ENCODE peak calls at places on chromosomes 1 and 21, in eight cellular contexts. One of them, this sample, is unnamed.

GRCh38 chr1:27563407-27564263 is 40.3 kb downstream of the AHDC1 start:
- DNase-seq in endothelial cell: no peak
- DNase-seq in adrenal gland: peak; percentile 87
- DNase-seq in cardiac muscle cell: no peak
- DNase-seq in OCI-LY7: no peak
- DNase-seq in Panc1: no peak
- DNase-seq in breast epithelium: no peak
- DNase-seq in GM13976: no peak
- DNase-seq in this sample: no peak

GRCh38 chr1:24526940-24527542 is 24.4 kb downstream of the RCAN3 start:
- DNase-seq in Panc1: no peak
- DNase-seq in endothelial cell: peak; percentile 23
- DNase-seq in GM13976: peak; percentile 38
- DNase-seq in breast epithelium: no peak
- DNase-seq in cardiac muscle cell: peak; percentile 34
- DNase-seq in adrenal gland: peak; percentile 10
- DNase-seq in OCI-LY7: peak; percentile 57
- DNase-seq in this sample: peak; percentile 43

GRCh38 chr1:155134858-155135415 is 715 bp upstream of the SLC50A1 start:
- DNase-seq in adrenal gland: peak; percentile 98
- DNase-seq in cardiac muscle cell: peak; percentile 97
- DNase-seq in Panc1: peak; percentile 87
- DNase-seq in endothelial cell: peak; percentile 47
- DNase-seq in breast epithelium: peak; percentile 94
- DNase-seq in GM13976: no peak
- DNase-seq in OCI-LY7: no peak
- DNase-seq in this sample: peak; percentile 82

GRCh38 chr21:29657228-29657989 is 282.4 kb downstream of the GRIK1 start:
- DNase-seq in OCI-LY7: no peak
- DNase-seq in endothelial cell: no peak
- DNase-seq in Panc1: no peak
- DNase-seq in breast epithelium: no peak
- DNase-seq in adrenal gland: no peak
- DNase-seq in cardiac muscle cell: no peak
- DNase-seq in GM13976: no peak
- DNase-seq in this sample: peak; percentile 6

GRCh38 chr1:65235867-65236805 is 73.2 kb upstream of the DNAJC6 start:
- DNase-seq in OCI-LY7: peak; percentile 73
- DNase-seq in Panc1: no peak
- DNase-seq in breast epithelium: no peak
- DNase-seq in GM13976: no peak
- DNase-seq in adrenal gland: no peak
- DNase-seq in endothelial cell: no peak
- DNase-seq in cardiac muscle cell: peak; percentile 66
- DNase-seq in this sample: peak; percentile 50

GRCh38 chr1:73998348-73998959 is 199.5 kb downstream of the LRRIQ3 start:
- DNase-seq in endothelial cell: no peak
- DNase-seq in Panc1: peak; percentile 32
- DNase-seq in OCI-LY7: peak; percentile 43
- DNase-seq in breast epithelium: no peak
- DNase-seq in cardiac muscle cell: peak; percentile 55
- DNase-seq in adrenal gland: no peak
- DNase-seq in GM13976: peak; percentile 22
- DNase-seq in this sample: peak; percentile 56

GRCh38 chr1:196861429-196861828 is 26.4 kb upstream of the CFHR4 start:
- DNase-seq in cardiac muscle cell: no peak
- DNase-seq in adrenal gland: no peak
- DNase-seq in OCI-LY7: no peak
- DNase-seq in endothelial cell: no peak
- DNase-seq in Panc1: no peak
- DNase-seq in GM13976: no peak
- DNase-seq in breast epithelium: no peak
- DNase-seq in this sample: no peak

GRCh38 chr1:86205741-86206140 is 49.2 kb upstream of the COL24A1 start:
- DNase-seq in OCI-LY7: no peak
- DNase-seq in GM13976: no peak
- DNase-seq in Panc1: no peak
- DNase-seq in adrenal gland: no peak
- DNase-seq in endothelial cell: no peak
- DNase-seq in breast epithelium: no peak
- DNase-seq in cardiac muscle cell: no peak
- DNase-seq in this sample: no peak

GRCh38 chr1:81832573-81832972 is 31.8 kb downstream of the ADGRL2 start:
- DNase-seq in adrenal gland: peak; percentile 24
- DNase-seq in Panc1: no peak
- DNase-seq in cardiac muscle cell: peak; percentile 81
- DNase-seq in breast epithelium: no peak
- DNase-seq in GM13976: no peak
- DNase-seq in OCI-LY7: no peak
- DNase-seq in endothelial cell: no peak
- DNase-seq in this sample: no peak

GRCh38 chr1:167016090-167016750 is 27.1 kb downstream of the MAEL start:
- DNase-seq in OCI-LY7: no peak
- DNase-seq in GM13976: no peak
- DNase-seq in adrenal gland: no peak
- DNase-seq in breast epithelium: no peak
- DNase-seq in Panc1: no peak
- DNase-seq in cardiac muscle cell: no peak
- DNase-seq in endothelial cell: no peak
- DNase-seq in this sample: peak; percentile 55

GRCh38 chr1:51321924-51322280 is 8.5 kb downstream of the TTC39A start:
- DNase-seq in GM13976: no peak
- DNase-seq in Panc1: no peak
- DNase-seq in cardiac muscle cell: no peak
- DNase-seq in adrenal gland: no peak
- DNase-seq in breast epithelium: no peak
- DNase-seq in OCI-LY7: no peak
- DNase-seq in endothelial cell: no peak
- DNase-seq in this sample: no peak

GRCh38 chr1:40986328-40986783 is 6.9 kb downstream of the CTPS1 start:
- DNase-seq in cardiac muscle cell: no peak
- DNase-seq in breast epithelium: no peak
- DNase-seq in GM13976: no peak
- DNase-seq in OCI-LY7: no peak
- DNase-seq in endothelial cell: no peak
- DNase-seq in Panc1: no peak
- DNase-seq in adrenal gland: no peak
- DNase-seq in this sample: no peak

GRCh38 chr1:221509575-221510360 is 232.1 kb downstream of the DUSP10 start:
- DNase-seq in GM13976: no peak
- DNase-seq in breast epithelium: no peak
- DNase-seq in endothelial cell: no peak
- DNase-seq in OCI-LY7: no peak
- DNase-seq in cardiac muscle cell: peak; percentile 25
- DNase-seq in Panc1: no peak
- DNase-seq in adrenal gland: no peak
- DNase-seq in this sample: no peak

DNA sequence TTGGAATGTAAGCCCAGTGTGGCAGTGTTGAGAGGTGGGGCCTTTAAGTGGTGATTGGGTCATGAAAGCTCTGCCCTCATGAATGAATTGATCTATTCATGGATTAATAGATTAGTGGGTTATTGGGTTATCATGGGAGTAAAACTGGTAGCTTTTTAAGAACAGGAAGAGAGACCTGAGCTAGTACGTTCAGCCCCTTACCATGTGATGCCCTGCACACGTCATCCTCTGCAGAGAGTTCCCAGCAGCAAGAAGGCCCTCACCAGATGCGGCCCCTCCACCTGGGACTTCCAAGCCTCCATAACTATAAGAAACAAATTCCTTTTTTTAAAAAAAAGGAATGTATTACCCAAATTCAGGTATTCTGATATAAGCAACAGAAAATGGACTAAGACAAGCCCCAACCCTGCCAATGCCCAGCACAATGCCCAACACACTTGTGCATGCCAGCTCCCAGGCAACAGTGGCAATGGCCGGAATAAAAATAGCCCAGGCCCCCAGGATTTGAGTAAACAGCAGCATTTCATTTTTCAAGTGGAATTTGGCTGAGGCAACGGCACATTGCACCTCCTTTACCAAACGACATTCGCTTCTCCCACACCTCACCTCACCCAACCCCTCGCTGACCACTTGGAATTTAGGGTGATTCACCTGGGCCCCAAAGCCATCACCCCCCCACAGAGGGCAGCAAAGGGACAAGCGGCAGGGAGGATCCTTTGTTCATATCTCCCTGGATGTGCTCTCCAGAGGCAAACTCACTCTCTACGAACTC is 215.9 kb downstream of the TOMM20 start:
- DNase-seq in GM13976: no peak
- DNase-seq in OCI-LY7: no peak
- DNase-seq in adrenal gland: no peak
- DNase-seq in endothelial cell: no peak
- DNase-seq in Panc1: no peak
- DNase-seq in breast epithelium: no peak
- DNase-seq in cardiac muscle cell: no peak
- DNase-seq in this sample: no peak
- TF ChIP-seq CTCF in GM13976: no peak
- TF ChIP-seq CTCF in OCI-LY7: no peak
- TF ChIP-seq CTCF in adrenal gland: no peak
- TF ChIP-seq CTCF in endothelial cell: no peak
- TF ChIP-seq CTCF in Panc1: no peak
- TF ChIP-seq CTCF in breast epithelium: no peak
- TF ChIP-seq CTCF in cardiac muscle cell: no peak
- TF ChIP-seq CTCF in this sample: no peak

GRCh38 chr1:200234938-200235337 is 174.9 kb downstream of the ZNF281 start:
- DNase-seq in Panc1: no peak
- DNase-seq in breast epithelium: no peak
- DNase-seq in OCI-LY7: no peak
- DNase-seq in endothelial cell: no peak
- DNase-seq in adrenal gland: no peak
- DNase-seq in cardiac muscle cell: no peak
- DNase-seq in GM13976: no peak
- DNase-seq in this sample: no peak

GRCh38 chr1:200237066-200237465 is 172.8 kb downstream of the ZNF281 start:
- DNase-seq in Panc1: no peak
- DNase-seq in breast epithelium: no peak
- DNase-seq in adrenal gland: no peak
- DNase-seq in cardiac muscle cell: no peak
- DNase-seq in endothelial cell: no peak
- DNase-seq in GM13976: no peak
- DNase-seq in OCI-LY7: no peak
- DNase-seq in this sample: no peak

GRCh38 chr1:200242379-200243041 is 167.3 kb downstream of the ZNF281 start:
- DNase-seq in Panc1: no peak
- DNase-seq in OCI-LY7: no peak
- DNase-seq in endothelial cell: no peak
- DNase-seq in GM13976: no peak
- DNase-seq in cardiac muscle cell: peak; percentile 25
- DNase-seq in breast epithelium: no peak
- DNase-seq in adrenal gland: peak; percentile 25
- DNase-seq in this sample: peak; percentile 29

GRCh38 chr1:200240655-200241054 is 169.2 kb downstream of the ZNF281 start:
- DNase-seq in GM13976: no peak
- DNase-seq in cardiac muscle cell: no peak
- DNase-seq in adrenal gland: peak; percentile 5
- DNase-seq in breast epithelium: no peak
- DNase-seq in OCI-LY7: no peak
- DNase-seq in Panc1: no peak
- DNase-seq in endothelial cell: peak; percentile 30
- DNase-seq in this sample: no peak

GRCh38 chr1:200238311-200238710 is 171.5 kb downstream of the ZNF281 start:
- DNase-seq in adrenal gland: no peak
- DNase-seq in breast epithelium: no peak
- DNase-seq in Panc1: no peak
- DNase-seq in endothelial cell: no peak
- DNase-seq in OCI-LY7: no peak
- DNase-seq in GM13976: no peak
- DNase-seq in cardiac muscle cell: no peak
- DNase-seq in this sample: no peak
- TF ChIP-seq CTCF in adrenal gland: no peak
- TF ChIP-seq CTCF in breast epithelium: no peak
- TF ChIP-seq CTCF in Panc1: no peak
- TF ChIP-seq CTCF in endothelial cell: no peak
- TF ChIP-seq CTCF in OCI-LY7: no peak
- TF ChIP-seq CTCF in GM13976: no peak
- TF ChIP-seq CTCF in cardiac muscle cell: no peak
- TF ChIP-seq CTCF in this sample: no peak

DNA sequence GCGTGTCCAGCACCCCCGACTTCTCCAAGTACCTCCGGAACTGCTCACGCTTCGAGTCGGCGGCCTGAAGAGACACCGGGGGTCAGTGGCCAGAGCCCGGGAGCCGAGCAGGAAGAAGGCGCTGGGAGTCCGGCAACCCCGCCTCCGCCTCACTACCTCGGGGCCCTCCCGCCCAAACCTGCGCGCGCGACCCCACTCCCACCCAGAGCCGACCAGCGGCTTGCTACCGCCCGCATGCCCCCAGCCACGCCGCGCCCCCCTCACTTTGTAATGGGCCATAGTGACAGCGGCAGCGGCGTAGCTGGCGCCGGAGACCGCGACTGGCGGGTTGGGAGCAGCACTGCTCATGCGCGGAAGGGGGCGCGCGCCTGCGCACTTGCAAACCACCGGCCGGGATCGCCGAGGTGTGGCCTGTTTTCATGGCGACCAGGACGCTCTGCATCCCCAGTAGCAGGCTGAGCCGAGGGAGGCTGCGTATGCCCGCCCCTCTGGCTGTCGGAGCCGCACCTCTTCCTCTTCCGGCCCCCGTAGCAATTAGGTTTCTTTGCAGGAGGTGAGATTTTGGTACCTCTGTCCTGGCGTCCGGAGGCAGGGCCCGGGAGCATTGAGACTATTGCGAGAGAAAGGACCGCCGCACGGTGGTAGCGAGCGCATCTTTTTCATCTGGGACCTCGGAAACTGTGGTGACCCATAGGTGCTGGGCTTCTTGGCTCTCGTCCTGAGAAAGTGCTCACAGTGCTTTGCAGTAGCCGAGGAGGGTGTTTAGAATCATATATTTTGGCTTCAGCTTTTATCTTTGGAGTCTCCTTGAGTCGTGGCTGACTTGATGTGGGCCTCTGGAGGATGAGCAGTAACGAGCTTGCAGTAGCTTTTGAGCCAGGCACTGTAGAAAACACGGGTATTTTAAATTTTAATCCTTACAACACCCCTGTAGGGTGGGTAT is at the start of gene MYCBP:
- DNase-seq in Panc1: peak; percentile 85
- DNase-seq in adrenal gland: peak; percentile 96
- DNase-seq in GM13976: peak; percentile 99
- DNase-seq in endothelial cell: peak; percentile 96
- DNase-seq in breast epithelium: peak; percentile 93
- DNase-seq in cardiac muscle cell: peak; percentile 97
- DNase-seq in OCI-LY7: peak; percentile 97
- DNase-seq in this sample: peak; percentile 96
- TF ChIP-seq CTCF in Panc1: no peak
- TF ChIP-seq CTCF in adrenal gland: peak; percentile 23
- TF ChIP-seq CTCF in GM13976: no peak
- TF ChIP-seq CTCF in endothelial cell: no peak
- TF ChIP-seq CTCF in breast epithelium: peak; percentile 33
- TF ChIP-seq CTCF in cardiac muscle cell: no peak
- TF ChIP-seq CTCF in OCI-LY7: no peak
- TF ChIP-seq CTCF in this sample: no peak

DNA sequence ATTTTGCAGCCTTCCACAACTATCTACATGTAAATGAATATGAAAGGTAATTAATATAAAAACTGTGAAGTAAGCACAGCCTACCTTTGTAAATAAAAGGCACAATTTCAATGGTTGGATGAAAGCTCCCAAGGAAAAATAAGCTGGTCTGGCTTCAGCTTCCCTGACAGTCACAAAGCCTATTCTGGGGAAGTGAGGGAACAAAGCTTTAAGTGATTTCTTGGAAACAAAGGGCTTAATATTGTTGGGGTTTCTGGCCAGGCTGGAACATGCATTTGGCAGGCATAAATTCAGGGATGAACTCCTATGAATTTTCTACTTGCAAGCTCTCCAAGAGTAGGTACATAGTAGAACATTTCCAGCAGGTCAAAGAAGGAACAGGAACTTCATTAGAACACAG is 17.3 kb downstream of the BCAS2 start:
- DNase-seq in cardiac muscle cell: no peak
- DNase-seq in OCI-LY7: no peak
- DNase-seq in GM13976: no peak
- DNase-seq in endothelial cell: no peak
- DNase-seq in Panc1: no peak
- DNase-seq in breast epithelium: no peak
- DNase-seq in adrenal gland: no peak
- DNase-seq in this sample: no peak
- TF ChIP-seq CTCF in cardiac muscle cell: no peak
- TF ChIP-seq CTCF in OCI-LY7: no peak
- TF ChIP-seq CTCF in GM13976: no peak
- TF ChIP-seq CTCF in endothelial cell: no peak
- TF ChIP-seq CTCF in Panc1: no peak
- TF ChIP-seq CTCF in breast epithelium: no peak
- TF ChIP-seq CTCF in adrenal gland: no peak
- TF ChIP-seq CTCF in this sample: no peak